ENCODE peak calls at places on chromosomes 11 and 22, in seven cellular contexts. T, N, X, O, W, C and Y are unnamed samples. For H3K27me3, the result is how much of the 10 kb centered on the place peaks cover.

GRCh38 chr11:27934830-27935145 is 173.2 kb downstream of the KIF18A start:
- DNase-seq in N (no peak), O (no peak), X (no peak), T (no peak), C (peak), W (no peak), Y (peak)

GRCh38 chr11:36053314-36053713 is 109.5 kb downstream of the LDLRAD3 start:
- DNase-seq in O (no peak), T (no peak), N (no peak), W (no peak), X (no peak), C (no peak), Y (no peak)

GRCh38 chr11:34345012-34345804 is 12.6 kb downstream of the ABTB2 start:
- DNase-seq in T (no peak), C (peak), X (peak), W (peak), N (no peak), O (no peak), Y (no peak)

GRCh38 chr11:3164540-3165151 is 464 bp downstream of the OSBPL5 start:
- DNase-seq in X (peak), O (no peak), N (peak), C (no peak), W (peak), T (peak), Y (peak)

GRCh38 chr22:30871391-30872281 is 96.9 kb downstream of the MORC2 start:
- DNase-seq in N (no peak), C (no peak), X (no peak), O (no peak), W (no peak), T (peak), Y (peak)

GRCh38 chr11:123430736-123431356 is 777 bp downstream of the GRAMD1B start:
- DNase-seq in O (peak), X (peak), C (peak), W (peak), T (peak), N (peak), Y (peak)

GRCh38 chr11:116373107-116373506 is 399.7 kb downstream of the BUD13 start:
- DNase-seq in N (no peak), T (no peak), X (no peak), W (no peak), C (no peak), O (no peak), Y (no peak)

GRCh38 chr11:58787903-58788302 is 56.2 kb upstream of the GLYAT start:
- DNase-seq in C (peak), N (no peak), T (no peak), W (no peak), O (no peak), X (no peak), Y (no peak)

GRCh38 chr22:29820941-29821789 is 16.9 kb downstream of the ASCC2 start:
- DNase-seq in O (no peak), W (no peak), N (no peak), T (peak), X (peak), C (peak), Y (peak)

GRCh38 chr11:43788394-43788793 is 92.2 kb upstream of the ALKBH3 start:
- DNase-seq in O (no peak), N (no peak), T (no peak), C (no peak), X (no peak), W (no peak), Y (no peak)

GRCh38 chr11:134783219-134783618 is 371.2 kb upstream of the B3GAT1 start:
- DNase-seq in X (no peak), W (no peak), T (no peak), N (no peak), O (no peak), C (no peak), Y (no peak)

GRCh38 chr11:326842-327580 is 6.4 kb upstream of the IFITM3 start:
- DNase-seq in N (peak), X (peak), T (peak), W (peak), O (peak), C (peak), Y (no peak)

GRCh38 chr11:69425895-69426544 is 55.4 kb upstream of the LINC01488 start:
- DNase-seq in C (no peak), O (no peak), N (no peak), W (no peak), T (no peak), X (no peak), Y (no peak)

GRCh38 chr11:29957406-29957805 is 59.4 kb downstream of the KCNA4 start:
- DNase-seq in W (no peak), C (no peak), T (no peak), N (no peak), O (no peak), X (no peak), Y (no peak)

GRCh38 chr22:43831561-43832392 is 19.7 kb upstream of the EFCAB6 start:
- DNase-seq in T (peak), X (peak), W (no peak), C (no peak), N (no peak), O (no peak), Y (no peak)

GRCh38 chr11:123431619-123432018 is 1.6 kb downstream of the GRAMD1B start:
- DNase-seq in W (no peak), C (peak), O (no peak), T (no peak), N (no peak), X (no peak), Y (no peak)

GRCh38 chr11:105673089-105673488 is 63.2 kb downstream of the GRIA4 start:
- DNase-seq in O (no peak), T (no peak), C (peak), N (no peak), X (no peak), W (no peak), Y (no peak)

GRCh38 chr11:97140885-97141494 is 751.2 kb downstream of the JRKL start:
- DNase-seq in C (no peak), T (no peak), O (no peak), X (no peak), W (no peak), N (no peak), Y (peak)

GRCh38 chr11:19800162-19800561 is 87.5 kb downstream of the NAV2 start:
- DNase-seq in T (no peak), C (no peak), N (no peak), O (no peak), X (no peak), W (no peak), Y (no peak)

GRCh38 chr11:2314136-2314524 is 12.3 kb downstream of the TSPAN32 start:
- DNase-seq in T (peak), O (no peak), X (peak), W (no peak), C (no peak), N (no peak), Y (no peak)

GRCh38 chr11:22674470-22675426 is 8.3 kb downstream of the GAS2 start:
- DNase-seq in T (no peak), C (no peak), N (no peak), X (no peak), O (no peak), W (no peak), Y (no peak)

GRCh38 chr11:57359896-57360690 is 20.9 kb downstream of the PRG3 start:
- DNase-seq in O (no peak), T (no peak), N (no peak), X (no peak), C (no peak), W (no peak), Y (no peak)

GRCh38 chr11:125062196-125062930 is 742 bp upstream of the SLC37A2 start:
- DNase-seq in X (no peak), W (no peak), C (no peak), T (no peak), O (no peak), N (no peak), Y (peak)

GRCh38 chr11:35579557-35580396 is 38.5 kb upstream of the FJX1 start:
- DNase-seq in C (peak), W (no peak), T (no peak), X (no peak), O (no peak), N (no peak), Y (peak)

GRCh38 chr22:23608583-23608982 is 23.5 kb downstream of the DRICH1 start:
- DNase-seq in O (no peak), N (no peak), W (no peak), C (peak), X (no peak), T (no peak), Y (no peak)

GRCh38 chr11:45501980-45502545 is 163.4 kb downstream of the CHST1 start:
- DNase-seq in O (no peak), T (no peak), N (no peak), W (no peak), C (no peak), X (no peak), Y (no peak)

GRCh38 chr11:48081151-48082010 is 101.0 kb downstream of the PTPRJ start:
- DNase-seq in W (peak), X (peak), T (peak), N (no peak), C (peak), O (no peak), Y (peak)

GRCh38 chr11:63958013-63958412 is 16.4 kb upstream of the COX8A start:
- DNase-seq in C (no peak), W (no peak), X (no peak), N (no peak), T (no peak), O (no peak), Y (no peak)

GRCh38 chr11:70397983-70398833 is at the start of gene CTTN:
- DNase-seq in O (peak), X (peak), W (peak), N (peak), T (peak), C (peak), Y (peak)

GRCh38 chr22:40631925-40632324 is 4.6 kb downstream of the MRTFA start:
- DNase-seq in W (no peak), T (no peak), X (no peak), C (no peak), N (no peak), O (no peak), Y (no peak)

GRCh38 chr22:21942407-21942895 is 10.2 kb downstream of the PPM1F start:
- DNase-seq in T (peak), X (peak), N (no peak), W (peak), O (no peak), C (peak), Y (peak)

GRCh38 chr11:96015911-96016565 is 92.1 kb upstream of the MTMR2 start:
- DNase-seq in X (no peak), T (no peak), W (no peak), O (peak), C (no peak), N (peak), Y (no peak)

GRCh38 chr11:11584937-11585336 is 36.9 kb downstream of the GALNT18 start:
- DNase-seq in W (no peak), X (no peak), C (peak), T (no peak), N (no peak), O (no peak), Y (no peak)

GRCh38 chr22:22085702-22086500 is 103.3 kb upstream of the TOP3B start:
- DNase-seq in O (no peak), C (peak), W (no peak), T (no peak), X (no peak), N (no peak), Y (no peak)

GRCh38 chr11:45919806-45920530 is 2.3 kb upstream of the PEX16 start:
- DNase-seq in O (no peak), X (no peak), N (no peak), W (no peak), C (no peak), T (peak), Y (no peak)

GRCh38 chr11:14974021-14974698 is 2.0 kb upstream of the CALCA start:
- DNase-seq in N (no peak), C (no peak), O (no peak), T (no peak), W (no peak), X (no peak), Y (no peak)
- H3K27me3 ChIP-seq in N (under half), C (half or more), O (under half), T (half or more), W (under half), X (under half), Y (half or more)

GRCh38 chr11:76902121-76903014 is 41.6 kb downstream of the ACER3 start:
- DNase-seq in N (no peak), T (no peak), X (no peak), O (no peak), C (no peak), W (no peak), Y (no peak)
- H3K27ac ChIP-seq in N (no peak), T (no peak), X (no peak), O (no peak), C (no peak), W (no peak), Y (no peak)

GRCh38 chr11:75431533-75432525 is 1.2 kb downstream of the KLHL35 start:
- DNase-seq in T (no peak), C (no peak), N (no peak), X (no peak), O (no peak), W (no peak), Y (no peak)

GRCh38 chr11:75430692-75431532 is 2.1 kb downstream of the KLHL35 start:
- DNase-seq in N (peak), X (no peak), O (no peak), T (no peak), C (no peak), W (no peak), Y (no peak)

GRCh38 chr11:75434051-75434450 is 1.0 kb upstream of the KLHL35 start:
- DNase-seq in O (no peak), W (no peak), T (no peak), C (no peak), N (no peak), X (no peak), Y (no peak)

GRCh38 chr11:75433443-75433842 is 440 bp upstream of the KLHL35 start:
- DNase-seq in C (no peak), N (no peak), T (no peak), X (no peak), O (no peak), W (no peak), Y (no peak)

DNA sequence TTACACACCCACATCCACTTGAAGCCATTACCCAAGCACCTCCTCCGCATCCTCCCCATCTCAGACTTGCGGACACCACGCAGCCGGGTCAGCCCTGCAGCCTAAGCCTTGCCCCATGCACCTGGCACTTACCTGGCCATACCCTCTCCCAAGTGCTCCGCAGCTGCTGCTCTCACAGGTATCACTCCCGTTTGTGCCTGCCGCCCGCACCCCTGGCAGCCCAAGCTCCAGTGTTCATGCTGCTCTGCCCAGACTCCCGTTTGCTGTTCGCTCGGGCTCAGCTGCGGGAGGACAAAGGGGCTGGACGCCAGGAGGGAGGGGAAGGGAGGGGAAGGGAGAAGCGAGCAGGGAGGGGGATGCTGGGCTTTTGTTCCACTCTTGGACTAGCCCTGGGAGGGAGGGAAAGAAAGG is at the start of gene KLHL35:
- DNase-seq in C (no peak), W (no peak), T (no peak), N (no peak), X (no peak), O (no peak), Y (no peak)
- H3K4me3 ChIP-seq in C (no peak), W (no peak), T (no peak), N (no peak), X (no peak), O (no peak), Y (no peak)

GRCh38 chr22:34000879-34001526 is 80.7 kb upstream of the LARGE1 start:
- DNase-seq in O (no peak), X (no peak), N (no peak), C (no peak), W (no peak), T (no peak), Y (no peak)
- H3K27me3 ChIP-seq in O (under half), X (under half), N (under half), C (under half), W (under half), T (under half), Y (under half)